ENCODE peak calls at places on chromosomes 16 and 17, in ten cellular contexts. S is mammary epithelial cell; J is lung microvascular endothelial cell; E is iris pigment epithelial cell; O is activated naive CD8-positive, alpha-beta T cell treated with anti-CD3 and anti-CD28 coated beads, Interleukin-2, amount 50 U/mL, for 24 hours; I is C1 segment of cervical spinal cord; G is stimulated activated CD4-positive, alpha-beta T cell treated with anti-CD3 and anti-CD28 coated beads, Interleukin-4, amount 100 ng/mL, for 1 hour; Y is lower leg skin; Z is T-helper 1 cell; F is T-helper 17 cell. X is an unnamed sample.

GRCh38 chr17:10099051-10099571 is 99.3 kb downstream of the GAS7 start:
- DNase-seq in S (no peak), J (no peak), E (peak), O (no peak), I (no peak), G (no peak), Y (peak), Z (no peak), F (no peak), X (no peak)

GRCh38 chr17:33521784-33522183 is 228.7 kb upstream of the ASIC2 start:
- DNase-seq in S (no peak), J (peak), E (no peak), O (no peak), I (no peak), G (no peak), Y (no peak), Z (no peak), F (no peak), X (no peak)

GRCh38 chr16:89593841-89594240 is 18.3 kb downstream of the CPNE7 start:
- DNase-seq in S (no peak), J (no peak), E (no peak), O (no peak), I (no peak), G (no peak), Y (no peak), Z (peak), F (peak), X (no peak)

GRCh38 chr17:73420897-73421296 is 109.1 kb upstream of the CDC42EP4 start:
- DNase-seq in S (peak), J (peak), E (peak), O (no peak), I (no peak), G (no peak), Y (no peak), Z (no peak), F (no peak), X (no peak)

GRCh38 chr17:73057196-73057595 is 35.3 kb downstream of the SLC39A11 start:
- DNase-seq in S (no peak), J (no peak), E (no peak), O (no peak), I (no peak), G (no peak), Y (no peak), Z (no peak), F (no peak), X (no peak)

GRCh38 chr17:17994271-17994670 is 21.6 kb downstream of the DRC3 start:
- DNase-seq in S (no peak), J (peak), E (peak), O (peak), I (no peak), G (peak), Y (no peak), Z (no peak), F (no peak), X (no peak)

GRCh38 chr16:57472665-57473060 is 10.2 kb downstream of the POLR2C start:
- DNase-seq in S (no peak), J (no peak), E (no peak), O (no peak), I (no peak), G (no peak), Y (peak), Z (no peak), F (no peak), X (no peak)

GRCh38 chr16:46757339-46758050 is 9.4 kb upstream of the MYLK3 start:
- DNase-seq in S (no peak), J (peak), E (no peak), O (no peak), I (no peak), G (no peak), Y (no peak), Z (no peak), F (no peak), X (peak)

GRCh38 chr16:49649013-49649785 is 206.7 kb downstream of the ZNF423 start:
- DNase-seq in S (no peak), J (no peak), E (peak), O (no peak), I (no peak), G (no peak), Y (no peak), Z (no peak), F (no peak), X (no peak)

GRCh38 chr16:68902376-68903345 is 59.3 kb downstream of the TANGO6 start:
- DNase-seq in S (peak), J (peak), E (peak), O (no peak), I (no peak), G (no peak), Y (peak), Z (peak), F (no peak), X (peak)